ENCODE peak calls at places on chromosome 4, in nine cellular contexts. One of them, this sample, is unnamed.

GRCh38 chr4:88843067-88843723 is 145.6 kb upstream of the NAP1L5 start:
- DNase-seq in CD8-positive, alpha-beta memory T cell: no peak
- DNase-seq in anterior cingulate cortex: no peak
- DNase-seq in upper lobe of right lung: no peak
- DNase-seq in SK-N-DZ: no peak
- DNase-seq in fibroblast of pulmonary artery: no peak
- DNase-seq in lower lobe of right lung: no peak
- DNase-seq in NCI-H748 treated with DMSO at 0.1 percent for 48 hours: no peak
- DNase-seq in fibroblast of lung: peak
- DNase-seq in this sample: no peak

GRCh38 chr4:64781737-64782326 is 372.6 kb upstream of the TECRL start:
- DNase-seq in lower lobe of right lung: no peak
- DNase-seq in CD8-positive, alpha-beta memory T cell: no peak
- DNase-seq in NCI-H748 treated with DMSO at 0.1 percent for 48 hours: no peak
- DNase-seq in anterior cingulate cortex: no peak
- DNase-seq in fibroblast of lung: peak
- DNase-seq in fibroblast of pulmonary artery: peak
- DNase-seq in SK-N-DZ: peak
- DNase-seq in upper lobe of right lung: no peak
- DNase-seq in this sample: no peak

GRCh38 chr4:31365006-31365690 is 645.0 kb downstream of the PCDH7 start:
- DNase-seq in CD8-positive, alpha-beta memory T cell: no peak
- DNase-seq in NCI-H748 treated with DMSO at 0.1 percent for 48 hours: no peak
- DNase-seq in anterior cingulate cortex: no peak
- DNase-seq in SK-N-DZ: no peak
- DNase-seq in fibroblast of pulmonary artery: no peak
- DNase-seq in lower lobe of right lung: no peak
- DNase-seq in fibroblast of lung: no peak
- DNase-seq in upper lobe of right lung: no peak
- DNase-seq in this sample: no peak

GRCh38 chr4:91267543-91267942 is 1036.2 kb upstream of the GRID2 start:
- DNase-seq in NCI-H748 treated with DMSO at 0.1 percent for 48 hours: no peak
- DNase-seq in fibroblast of pulmonary artery: peak
- DNase-seq in lower lobe of right lung: no peak
- DNase-seq in anterior cingulate cortex: no peak
- DNase-seq in upper lobe of right lung: no peak
- DNase-seq in SK-N-DZ: no peak
- DNase-seq in CD8-positive, alpha-beta memory T cell: no peak
- DNase-seq in fibroblast of lung: no peak
- DNase-seq in this sample: no peak

GRCh38 chr4:61320154-61320553 is 120.0 kb downstream of the ADGRL3 start:
- DNase-seq in anterior cingulate cortex: no peak
- DNase-seq in upper lobe of right lung: no peak
- DNase-seq in CD8-positive, alpha-beta memory T cell: no peak
- DNase-seq in lower lobe of right lung: no peak
- DNase-seq in fibroblast of pulmonary artery: no peak
- DNase-seq in SK-N-DZ: no peak
- DNase-seq in fibroblast of lung: peak
- DNase-seq in NCI-H748 treated with DMSO at 0.1 percent for 48 hours: no peak
- DNase-seq in this sample: no peak

GRCh38 chr4:82797048-82797590 is 1.5 kb downstream of the SCD5 start:
- DNase-seq in upper lobe of right lung: no peak
- DNase-seq in CD8-positive, alpha-beta memory T cell: no peak
- DNase-seq in SK-N-DZ: peak
- DNase-seq in fibroblast of lung: no peak
- DNase-seq in NCI-H748 treated with DMSO at 0.1 percent for 48 hours: no peak
- DNase-seq in anterior cingulate cortex: peak
- DNase-seq in fibroblast of pulmonary artery: no peak
- DNase-seq in lower lobe of right lung: no peak
- DNase-seq in this sample: no peak

GRCh38 chr4:56990109-56990508 is 11.4 kb downstream of the POLR2B start:
- DNase-seq in anterior cingulate cortex: no peak
- DNase-seq in fibroblast of pulmonary artery: peak
- DNase-seq in CD8-positive, alpha-beta memory T cell: no peak
- DNase-seq in upper lobe of right lung: no peak
- DNase-seq in SK-N-DZ: no peak
- DNase-seq in fibroblast of lung: peak
- DNase-seq in NCI-H748 treated with DMSO at 0.1 percent for 48 hours: no peak
- DNase-seq in lower lobe of right lung: no peak
- DNase-seq in this sample: no peak

GRCh38 chr4:100876546-100876945 is 358.7 kb upstream of the EMCN start:
- DNase-seq in fibroblast of pulmonary artery: no peak
- DNase-seq in NCI-H748 treated with DMSO at 0.1 percent for 48 hours: no peak
- DNase-seq in lower lobe of right lung: no peak
- DNase-seq in upper lobe of right lung: no peak
- DNase-seq in SK-N-DZ: no peak
- DNase-seq in fibroblast of lung: no peak
- DNase-seq in anterior cingulate cortex: no peak
- DNase-seq in CD8-positive, alpha-beta memory T cell: no peak
- DNase-seq in this sample: no peak

GRCh38 chr4:52588771-52589591 is 70.1 kb downstream of the USP46 start:
- DNase-seq in NCI-H748 treated with DMSO at 0.1 percent for 48 hours: no peak
- DNase-seq in lower lobe of right lung: no peak
- DNase-seq in fibroblast of lung: peak
- DNase-seq in anterior cingulate cortex: no peak
- DNase-seq in SK-N-DZ: no peak
- DNase-seq in CD8-positive, alpha-beta memory T cell: peak
- DNase-seq in fibroblast of pulmonary artery: peak
- DNase-seq in upper lobe of right lung: no peak
- DNase-seq in this sample: no peak

GRCh38 chr4:150582881-150583286 is 933 bp downstream of the MAB21L2 start:
- DNase-seq in SK-N-DZ: no peak
- DNase-seq in NCI-H748 treated with DMSO at 0.1 percent for 48 hours: no peak
- DNase-seq in anterior cingulate cortex: no peak
- DNase-seq in fibroblast of pulmonary artery: peak
- DNase-seq in upper lobe of right lung: no peak
- DNase-seq in lower lobe of right lung: no peak
- DNase-seq in CD8-positive, alpha-beta memory T cell: no peak
- DNase-seq in fibroblast of lung: peak
- DNase-seq in this sample: no peak

GRCh38 chr4:79213702-79214101 is 112.2 kb downstream of the NAA11 start:
- DNase-seq in SK-N-DZ: no peak
- DNase-seq in fibroblast of lung: no peak
- DNase-seq in fibroblast of pulmonary artery: no peak
- DNase-seq in upper lobe of right lung: no peak
- DNase-seq in CD8-positive, alpha-beta memory T cell: no peak
- DNase-seq in lower lobe of right lung: no peak
- DNase-seq in NCI-H748 treated with DMSO at 0.1 percent for 48 hours: no peak
- DNase-seq in anterior cingulate cortex: no peak
- DNase-seq in this sample: no peak

This sample was measured in aorta.